ENCODE peak calls at places on chromosomes 13 and 19, in five cellular contexts. U is hypothalamus, L is T follicular helper cell, Q is astrocyte, J is RCC 7860. Y is an unnamed sample.

GRCh38 chr19:12695997-12696365 is 450 bp downstream of the FBXW9 start:
- DNase-seq in J (no peak), Q (no peak), U (no peak), L (no peak), Y (no peak)

GRCh38 chr19:17074628-17075034 is 621 bp downstream of the HAUS8 start:
- DNase-seq in Q (no peak), U (no peak), J (no peak), L (no peak), Y (no peak)

GRCh38 chr13:94416454-94417080 is 62.9 kb downstream of the DCT start:
- DNase-seq in U (no peak), J (peak), Q (peak), L (no peak), Y (no peak)

GRCh38 chr19:37941820-37942515 is 35.0 kb downstream of the SIPA1L3 start:
- DNase-seq in U (no peak), Q (no peak), L (no peak), J (no peak), Y (no peak)

GRCh38 chr19:14632286-14632685 is 42.4 kb downstream of the ADGRE3 start:
- DNase-seq in U (no peak), J (no peak), L (no peak), Q (no peak), Y (no peak)

GRCh38 chr13:20487927-20488326 is 37.7 kb downstream of the CRYL1 start:
- DNase-seq in L (no peak), U (no peak), J (no peak), Q (no peak), Y (no peak)

GRCh38 chr13:113948034-113948742 is 25.7 kb downstream of the C13orf46 start:
- DNase-seq in J (no peak), U (no peak), Q (no peak), L (no peak), Y (no peak)

GRCh38 chr13:47903836-47904235 is 97.2 kb downstream of the SUCLA2 start:
- DNase-seq in Q (peak), L (no peak), U (no peak), J (no peak), Y (no peak)

GRCh38 chr19:45162464-45163143 is 1.8 kb upstream of the NKPD1 start:
- DNase-seq in J (no peak), Q (no peak), U (no peak), L (no peak), Y (no peak)

GRCh38 chr13:90872491-90873025 is 474.9 kb upstream of the MIR17HG start:
- DNase-seq in U (no peak), Q (no peak), J (no peak), L (no peak), Y (no peak)

GRCh38 chr13:50126378-50127016 is 111.3 kb downstream of the KCNRG start:
- DNase-seq in J (no peak), U (no peak), L (no peak), Q (no peak), Y (peak)

GRCh38 chr13:36766295-36766694 is 52.7 kb upstream of the RFXAP start:
- DNase-seq in L (no peak), J (peak), Q (peak), U (no peak), Y (no peak)

GRCh38 chr19:4800591-4801081 is 9.1 kb downstream of the FEM1A start:
- DNase-seq in L (no peak), Q (no peak), U (no peak), J (no peak), Y (no peak)

GRCh38 chr13:75566658-75567057 is 17.1 kb downstream of the UCHL3 start:
- DNase-seq in J (peak), U (no peak), L (no peak), Q (peak), Y (no peak)

GRCh38 chr13:42720116-42720857 is 61.1 kb upstream of the FAM216B start:
- DNase-seq in J (peak), Q (peak), U (no peak), L (no peak), Y (no peak)